ENCODE peak calls at places on chromosomes 16 and 17, in four cellular contexts. One of them, this sample, is unnamed.

GRCh38 chr17:11737290-11737679 is 139.0 kb downstream of the DNAH9 start:
- DNase-seq in CD4-positive, alpha-beta T cell: no peak
- DNase-seq in H9: no peak
- DNase-seq in A549: no peak
- DNase-seq in this sample: no peak

GRCh38 chr17:57986841-57987581 is 1.0 kb downstream of the VEZF1 start:
- DNase-seq in H9: no peak
- DNase-seq in CD4-positive, alpha-beta T cell: peak
- DNase-seq in A549: peak
- DNase-seq in this sample: no peak

GRCh38 chr17:31412511-31412910 is 21.0 kb downstream of the RAB11FIP4 start:
- DNase-seq in H9: peak
- DNase-seq in CD4-positive, alpha-beta T cell: no peak
- DNase-seq in A549: no peak
- DNase-seq in this sample: no peak

GRCh38 chr16:64278196-64278595 is 843.7 kb downstream of the CDH11 start:
- DNase-seq in H9: no peak
- DNase-seq in CD4-positive, alpha-beta T cell: no peak
- DNase-seq in A549: no peak
- DNase-seq in this sample: no peak

GRCh38 chr17:43877451-43878155 is 29.7 kb downstream of the MPP2 start:
- DNase-seq in H9: no peak
- DNase-seq in CD4-positive, alpha-beta T cell: no peak
- DNase-seq in A549: no peak
- DNase-seq in this sample: no peak

GRCh38 chr17:77151236-77151635 is 10.5 kb downstream of the SEC14L1 start:
- DNase-seq in A549: no peak
- DNase-seq in CD4-positive, alpha-beta T cell: no peak
- DNase-seq in H9: no peak
- DNase-seq in this sample: peak

GRCh38 chr17:33435716-33436301 is 142.7 kb upstream of the ASIC2 start:
- DNase-seq in CD4-positive, alpha-beta T cell: no peak
- DNase-seq in A549: no peak
- DNase-seq in H9: no peak
- DNase-seq in this sample: no peak

GRCh38 chr16:785563-786535 is 2.3 kb downstream of the RPUSD1 start:
- DNase-seq in H9: peak
- DNase-seq in CD4-positive, alpha-beta T cell: peak
- DNase-seq in A549: peak
- DNase-seq in this sample: no peak

GRCh38 chr17:40086150-40087044 is 14.0 kb downstream of the NR1D1 start:
- DNase-seq in CD4-positive, alpha-beta T cell: peak
- DNase-seq in H9: peak
- DNase-seq in A549: peak
- DNase-seq in this sample: no peak

GRCh38 chr17:75059369-75060345 is 12.6 kb downstream of the KCTD2 start:
- DNase-seq in A549: peak
- DNase-seq in H9: no peak
- DNase-seq in CD4-positive, alpha-beta T cell: no peak
- DNase-seq in this sample: no peak

GRCh38 chr16:797686-798085 is 2.8 kb downstream of the GNG13 start:
- DNase-seq in A549: no peak
- DNase-seq in H9: no peak
- DNase-seq in CD4-positive, alpha-beta T cell: no peak
- DNase-seq in this sample: no peak

GRCh38 chr17:67546578-67547527 is 169.8 kb downstream of the PITPNC1 start:
- DNase-seq in CD4-positive, alpha-beta T cell: no peak
- DNase-seq in H9: peak
- DNase-seq in A549: peak
- DNase-seq in this sample: no peak

GRCh38 chr16:56657555-56658430 is at the start of gene MT1F:
- DNase-seq in CD4-positive, alpha-beta T cell: peak
- DNase-seq in H9: peak
- DNase-seq in A549: peak
- DNase-seq in this sample: no peak

GRCh38 chr16:1766701-1767100 is 4.6 kb downstream of the NME3 start:
- DNase-seq in H9: no peak
- DNase-seq in CD4-positive, alpha-beta T cell: no peak
- DNase-seq in A549: no peak
- DNase-seq in this sample: no peak

GRCh38 chr16:14110728-14111251 is 39.7 kb downstream of the MRTFB start:
- DNase-seq in H9: no peak
- DNase-seq in CD4-positive, alpha-beta T cell: no peak
- DNase-seq in A549: no peak
- DNase-seq in this sample: no peak
- H3K27ac ChIP-seq in H9: no peak
- H3K27ac ChIP-seq in CD4-positive, alpha-beta T cell: no peak
- H3K27ac ChIP-seq in A549: no peak
- H3K27ac ChIP-seq in this sample: no peak

GRCh38 chr16:84999857-85000480 is 11.4 kb downstream of the ZDHHC7 start:
- DNase-seq in A549: no peak
- DNase-seq in CD4-positive, alpha-beta T cell: no peak
- DNase-seq in H9: no peak
- DNase-seq in this sample: no peak
- H3K27ac ChIP-seq in A549: peak
- H3K27ac ChIP-seq in CD4-positive, alpha-beta T cell: no peak
- H3K27ac ChIP-seq in H9: no peak
- H3K27ac ChIP-seq in this sample: no peak

DNA sequence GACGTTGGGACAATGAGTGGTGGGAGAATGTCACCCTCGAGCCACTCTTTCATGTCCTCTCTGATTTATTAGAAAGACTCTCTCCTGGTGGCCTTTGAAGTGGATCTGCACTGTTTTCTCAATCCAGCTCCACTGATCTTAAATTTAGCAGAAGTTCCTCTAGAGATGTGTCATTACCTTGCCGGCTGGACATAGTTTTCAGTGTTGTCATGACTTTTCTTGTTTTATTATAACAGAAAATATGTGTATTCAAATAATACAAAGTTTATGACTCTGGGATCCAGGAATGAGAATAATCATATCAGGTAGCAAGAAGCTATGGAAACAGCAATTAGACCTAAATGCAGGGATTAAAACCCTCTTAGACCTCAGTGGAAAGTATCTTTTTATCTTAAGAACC is 247.5 kb upstream of the ELAC2 start:
- DNase-seq in CD4-positive, alpha-beta T cell: no peak
- DNase-seq in H9: no peak
- DNase-seq in A549: no peak
- DNase-seq in this sample: no peak
- H3K27ac ChIP-seq in CD4-positive, alpha-beta T cell: no peak
- H3K27ac ChIP-seq in H9: no peak
- H3K27ac ChIP-seq in A549: no peak
- H3K27ac ChIP-seq in this sample: no peak

GRCh38 chr16:65739518-65739917 is 617.7 kb upstream of the CDH11 start:
- DNase-seq in CD4-positive, alpha-beta T cell: no peak
- DNase-seq in H9: no peak
- DNase-seq in A549: no peak
- DNase-seq in this sample: no peak
- H3K27ac ChIP-seq in CD4-positive, alpha-beta T cell: no peak
- H3K27ac ChIP-seq in H9: no peak
- H3K27ac ChIP-seq in A549: no peak
- H3K27ac ChIP-seq in this sample: no peak

GRCh38 chr16:82016964-82017363 is 5.7 kb upstream of the SDR42E1 start:
- DNase-seq in H9: no peak
- DNase-seq in CD4-positive, alpha-beta T cell: no peak
- DNase-seq in A549: no peak
- DNase-seq in this sample: no peak
- H3K27ac ChIP-seq in H9: no peak
- H3K27ac ChIP-seq in CD4-positive, alpha-beta T cell: no peak
- H3K27ac ChIP-seq in A549: no peak
- H3K27ac ChIP-seq in this sample: no peak

GRCh38 chr17:61407211-61407911 is 7.7 kb downstream of the TBX2 start:
- DNase-seq in CD4-positive, alpha-beta T cell: no peak
- DNase-seq in A549: no peak
- DNase-seq in H9: peak
- DNase-seq in this sample: no peak

GRCh38 chr17:61409301-61410099 is 9.9 kb downstream of the TBX2 start:
- DNase-seq in H9: peak
- DNase-seq in A549: peak
- DNase-seq in CD4-positive, alpha-beta T cell: peak
- DNase-seq in this sample: no peak

GRCh38 chr17:61406871-61407210 is 7.2 kb downstream of the TBX2 start:
- DNase-seq in A549: no peak
- DNase-seq in H9: peak
- DNase-seq in CD4-positive, alpha-beta T cell: no peak
- DNase-seq in this sample: no peak

GRCh38 chr17:61410100-61410551 is 10.5 kb downstream of the TBX2 start:
- DNase-seq in CD4-positive, alpha-beta T cell: no peak
- DNase-seq in H9: peak
- DNase-seq in A549: no peak
- DNase-seq in this sample: no peak

DNA sequence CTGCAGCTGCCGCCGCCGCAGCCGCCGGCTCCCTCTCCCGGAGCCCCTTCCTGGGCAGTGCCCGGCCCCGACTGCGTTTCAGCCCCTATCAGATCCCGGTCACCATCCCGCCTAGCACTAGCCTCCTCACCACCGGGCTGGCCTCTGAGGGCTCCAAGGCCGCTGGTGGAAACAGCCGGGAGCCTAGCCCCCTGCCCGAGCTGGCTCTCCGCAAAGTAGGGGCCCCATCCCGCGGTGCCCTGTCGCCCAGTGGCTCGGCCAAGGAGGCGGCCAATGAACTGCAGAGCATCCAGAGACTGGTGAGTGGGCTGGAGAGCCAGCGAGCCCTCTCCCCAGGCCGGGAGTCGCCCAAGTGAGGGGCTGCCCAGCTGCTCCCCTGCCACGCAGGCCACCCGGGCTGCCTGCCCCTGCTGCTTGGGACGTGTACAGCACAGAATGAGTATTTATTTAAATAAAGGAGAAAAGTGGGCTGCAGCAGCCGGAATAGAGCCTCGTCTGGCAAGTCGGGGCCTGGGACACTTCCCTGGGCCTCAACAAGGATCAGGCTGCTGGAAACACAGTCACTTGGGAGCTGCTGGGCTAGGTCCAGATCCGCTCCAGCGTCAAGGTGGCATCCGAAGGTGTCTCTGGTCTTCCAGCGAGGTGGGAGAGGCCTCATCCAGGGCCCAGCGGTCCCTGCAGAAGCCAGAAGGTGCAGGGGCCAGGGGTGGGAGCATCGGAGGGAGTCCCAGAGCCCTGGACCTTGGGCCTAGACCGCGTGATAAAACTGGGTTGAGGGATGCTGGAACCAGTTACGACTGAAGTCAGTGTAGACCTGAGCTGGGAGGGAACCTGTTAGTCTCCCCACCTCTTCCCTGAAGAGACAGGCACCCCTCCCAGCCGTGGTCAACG is 8.8 kb downstream of the TBX2 start:
- DNase-seq in H9: peak
- DNase-seq in CD4-positive, alpha-beta T cell: no peak
- DNase-seq in A549: no peak
- DNase-seq in this sample: no peak
- H3K27ac ChIP-seq in H9: no peak
- H3K27ac ChIP-seq in CD4-positive, alpha-beta T cell: no peak
- H3K27ac ChIP-seq in A549: peak
- H3K27ac ChIP-seq in this sample: no peak

DNA sequence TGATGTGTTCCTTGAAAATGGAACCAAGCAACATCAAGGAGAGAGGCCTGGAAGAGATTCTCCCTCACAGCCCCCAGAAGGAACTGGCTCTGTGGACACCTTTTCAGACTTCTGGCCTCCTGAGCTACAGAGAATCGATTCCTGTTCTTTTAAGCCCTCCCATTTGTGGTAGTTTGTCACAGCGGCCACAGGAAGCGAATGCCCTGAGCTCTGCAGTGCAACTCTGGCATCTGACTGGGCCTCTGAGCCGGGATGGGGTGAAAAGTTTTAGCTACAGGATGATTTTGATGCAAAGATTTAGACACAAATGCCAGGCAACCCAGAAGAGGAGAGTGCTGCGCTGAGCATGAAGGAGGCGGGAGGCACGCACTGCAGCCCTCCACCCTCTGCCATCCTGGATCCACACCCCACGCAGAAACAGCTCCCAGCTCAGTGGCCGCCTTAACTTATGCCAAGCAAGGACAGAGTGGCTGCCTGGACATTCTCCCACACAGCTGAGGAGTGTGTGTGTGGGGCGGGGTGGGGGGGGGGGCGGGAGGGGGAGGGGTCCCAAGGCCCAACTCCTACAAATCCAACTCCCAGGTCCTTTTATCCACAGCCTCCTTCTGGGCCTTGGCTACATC is 2.2 kb downstream of the TIMP2 start:
- DNase-seq in CD4-positive, alpha-beta T cell: no peak
- DNase-seq in A549: no peak
- DNase-seq in H9: peak
- DNase-seq in this sample: no peak
- H3K27ac ChIP-seq in CD4-positive, alpha-beta T cell: no peak
- H3K27ac ChIP-seq in A549: peak
- H3K27ac ChIP-seq in H9: no peak
- H3K27ac ChIP-seq in this sample: peak

GRCh38 chr16:89485701-89486246 is 4.6 kb downstream of the ANKRD11 start:
- DNase-seq in CD4-positive, alpha-beta T cell: no peak
- DNase-seq in H9: no peak
- DNase-seq in A549: no peak
- DNase-seq in this sample: no peak
- H3K27ac ChIP-seq in CD4-positive, alpha-beta T cell: peak
- H3K27ac ChIP-seq in H9: no peak
- H3K27ac ChIP-seq in A549: no peak
- H3K27ac ChIP-seq in this sample: no peak

DNA sequence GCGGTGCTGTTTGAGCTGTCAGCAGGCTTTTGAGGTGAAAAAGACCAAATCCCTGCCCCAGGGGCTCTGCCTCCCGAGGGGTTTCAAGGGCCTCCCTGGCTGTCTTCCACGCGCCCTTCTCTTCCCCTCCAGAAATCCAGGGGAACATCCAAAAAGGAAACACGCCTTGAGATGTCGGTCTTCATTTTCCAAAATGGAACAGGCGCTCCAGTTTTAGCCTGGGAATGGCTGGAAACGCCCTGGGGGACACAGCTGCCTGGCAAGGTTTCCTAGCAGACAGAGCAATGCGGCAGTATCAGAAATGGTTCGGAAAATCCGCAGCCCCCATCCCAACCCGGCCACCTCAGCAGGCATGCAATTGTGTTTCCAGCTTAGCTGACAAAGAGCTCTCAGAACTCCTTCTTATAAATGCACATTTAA is 16.6 kb upstream of the LITAF start:
- DNase-seq in CD4-positive, alpha-beta T cell: no peak
- DNase-seq in A549: no peak
- DNase-seq in H9: no peak
- DNase-seq in this sample: no peak
- H3K27ac ChIP-seq in CD4-positive, alpha-beta T cell: no peak
- H3K27ac ChIP-seq in A549: no peak
- H3K27ac ChIP-seq in H9: no peak
- H3K27ac ChIP-seq in this sample: no peak

This sample was measured in caudate nucleus.